ENCODE peak calls at places on chromosomes 5 and 9, in eight cellular contexts. G is endothelial cell; S is HT1080; H is AG20443; R is cardiac muscle cell; D is left cardiac atrium; F is stimulated activated CD8-positive, alpha-beta memory T cell treated with anti-CD3 and anti-CD28 coated beads, Interleukin-15, amount 100 ng/mL, for 48 hours; B is epithelial cell of esophagus. I is an unnamed sample.

GRCh38 chr5:111782171-111782570 is 25.2 kb upstream of the NREP start:
- DNase-seq in G (no peak), S (no peak), H (no peak), R (no peak), D (no peak), F (no peak), B (peak), I (no peak)

GRCh38 chr5:86977808-86978207 is 289.9 kb upstream of the RASA1 start:
- DNase-seq in G (no peak), S (no peak), H (no peak), R (no peak), D (no peak), F (no peak), B (no peak), I (no peak)

GRCh38 chr9:18061856-18062255 is 412.1 kb upstream of the ADAMTSL1 start:
- DNase-seq in G (no peak), S (no peak), H (no peak), R (no peak), D (no peak), F (no peak), B (peak), I (no peak)

GRCh38 chr9:102273952-102274351 is 535.5 kb upstream of the GRIN3A start:
- DNase-seq in G (no peak), S (peak), H (no peak), R (no peak), D (no peak), F (no peak), B (peak), I (no peak)

GRCh38 chr5:118647587-118647986 is 340.8 kb downstream of the DTWD2 start:
- DNase-seq in G (no peak), S (no peak), H (no peak), R (no peak), D (no peak), F (no peak), B (no peak), I (no peak)

GRCh38 chr9:120397453-120397852 is 182.5 kb downstream of the CDK5RAP2 start:
- DNase-seq in G (no peak), S (peak), H (no peak), R (no peak), D (no peak), F (no peak), B (no peak), I (no peak)

GRCh38 chr9:18601956-18602355 is 128.0 kb downstream of the ADAMTSL1 start:
- DNase-seq in G (no peak), S (no peak), H (no peak), R (no peak), D (no peak), F (no peak), B (peak), I (no peak)

GRCh38 chr9:124132671-124133147 is 121.1 kb downstream of the LHX2 start:
- DNase-seq in G (no peak), S (peak), H (no peak), R (no peak), D (no peak), F (no peak), B (no peak), I (no peak)